ENCODE peak calls at places on chromosomes 1 and 21, in seven cellular contexts. L is stomach, T is ovary, Q is sigmoid colon, B is HepG2, D is esophagus muscularis mucosa, X is A549. A is an unnamed sample.
A peak's percentile ranks its signal among the peaks of the same experiment; 100 is the strongest.

GRCh38 chr1:51093566-51093965 is 8.5 kb upstream of the C1orf185 start:
- DNase-seq in Q (no peak), L (no peak), B (no peak), T (no peak), X (no peak), D (no peak), A (no peak)

GRCh38 chr1:71908313-71908712 is 374.0 kb downstream of the NEGR1 start:
- DNase-seq in B (no peak), X (no peak), Q (no peak), L (no peak), T (no peak), D (no peak), A (no peak)

GRCh38 chr1:197343663-197344273 is 75.7 kb downstream of the CRB1 start:
- DNase-seq in T (peak; percentile 37), L (no peak), B (no peak), Q (no peak), D (no peak), X (no peak), A (no peak)

GRCh38 chr1:225754940-225755635 is 22.5 kb upstream of the SRP9 start:
- DNase-seq in L (peak; percentile 60), B (peak; percentile 93), D (no peak), Q (no peak), X (no peak), T (peak; percentile 38), A (no peak)

GRCh38 chr1:89633103-89633744 is at the start of gene LRRC8C:
- DNase-seq in Q (peak; percentile 71), B (no peak), T (peak; percentile 74), L (peak; percentile 49), X (peak; percentile 30), D (no peak), A (no peak)

GRCh38 chr21:8992731-8993174 is 1528.6 kb upstream of the TPTE start:
- DNase-seq in B (peak; percentile 95), Q (peak; percentile 65), L (no peak), D (peak; percentile 96), T (no peak), X (no peak), A (no peak)

GRCh38 chr1:7650801-7651200 is 120.3 kb upstream of the VAMP3 start:
- DNase-seq in D (no peak), T (no peak), B (peak; percentile 14), L (peak; percentile 57), X (no peak), Q (no peak), A (no peak)

GRCh38 chr1:21961337-21961736 is 15.5 kb upstream of the CELA3B start:
- DNase-seq in B (no peak), T (no peak), X (no peak), Q (peak; percentile 62), L (no peak), D (no peak), A (no peak)

GRCh38 chr1:997728-998050 is 2.2 kb downstream of the HES4 start:
- DNase-seq in B (no peak), T (no peak), D (no peak), L (no peak), X (no peak), Q (peak; percentile 66), A (no peak)

GRCh38 chr1:32990887-32991286 is 26.3 kb upstream of the RNF19B start:
- DNase-seq in D (no peak), X (no peak), B (no peak), Q (peak; percentile 20), T (no peak), L (no peak), A (no peak)

GRCh38 chr1:221497051-221497450 is 244.8 kb downstream of the DUSP10 start:
- DNase-seq in D (no peak), T (no peak), B (no peak), L (no peak), X (no peak), Q (no peak), A (no peak)

GRCh38 chr21:34022557-34023335 is 50.6 kb upstream of the MRPS6 start:
- DNase-seq in X (no peak), D (no peak), T (no peak), L (no peak), Q (peak; percentile 68), B (no peak), A (no peak)

GRCh38 chr1:113615425-113615824 is 143.9 kb downstream of the PHTF1 start:
- DNase-seq in L (no peak), X (no peak), D (no peak), T (no peak), B (no peak), Q (no peak), A (no peak)

GRCh38 chr1:53331446-53332187 is 3.7 kb upstream of the LRP8 start:
- DNase-seq in Q (peak; percentile 45), D (no peak), B (no peak), L (peak; percentile 10), T (peak; percentile 5), X (no peak), A (no peak)

GRCh38 chr1:41950820-41951219 is 32.1 kb upstream of the HIVEP3 start:
- DNase-seq in Q (no peak), L (no peak), D (no peak), T (no peak), X (no peak), B (no peak), A (no peak)

GRCh38 chr1:188027613-188028012 is 1198.9 kb downstream of the PLA2G4A start:
- DNase-seq in X (peak; percentile 25), T (no peak), D (no peak), B (no peak), L (no peak), Q (no peak), A (no peak)

GRCh38 chr21:41966341-41966833 is 12.6 kb upstream of the C2CD2 start:
- DNase-seq in Q (no peak), X (no peak), L (no peak), T (no peak), D (peak; percentile 60), B (no peak), A (peak; percentile 13)

GRCh38 chr1:229758101-229759036 is 132.3 kb downstream of the URB2 start:
- DNase-seq in B (no peak), T (no peak), Q (no peak), L (no peak), X (no peak), D (peak; percentile 62), A (no peak)

GRCh38 chr1:165354739-165355138 is 1.8 kb downstream of the LMX1A start:
- DNase-seq in T (no peak), B (no peak), L (no peak), D (peak; percentile 78), Q (no peak), X (no peak), A (no peak)

GRCh38 chr1:243729956-243730355 is 120.1 kb downstream of the AKT3 start:
- DNase-seq in B (no peak), L (no peak), Q (no peak), X (no peak), D (no peak), T (no peak), A (no peak)

GRCh38 chr1:243728192-243728570 is 121.9 kb downstream of the AKT3 start:
- DNase-seq in B (no peak), D (no peak), Q (no peak), X (no peak), T (no peak), L (no peak), A (no peak)

GRCh38 chr1:243726792-243727502 is 123.1 kb downstream of the AKT3 start:
- DNase-seq in D (no peak), T (no peak), X (no peak), Q (no peak), B (no peak), L (no peak), A (no peak)

GRCh38 chr1:243725846-243726245 is 124.2 kb downstream of the AKT3 start:
- DNase-seq in L (no peak), B (no peak), X (no peak), T (no peak), D (no peak), Q (no peak), A (no peak)

GRCh38 chr1:243727503-243728191 is 122.4 kb downstream of the AKT3 start:
- DNase-seq in T (no peak), L (no peak), Q (no peak), B (no peak), X (no peak), D (no peak), A (no peak)
- TF ChIP-seq EP300 in T (no peak), L (no peak), Q (no peak), B (no peak), X (no peak), D (no peak), A (peak; percentile 16)

GRCh38 chr21:14755086-14755485 is 209.0 kb upstream of the SAMSN1 start:
- DNase-seq in T (no peak), D (no peak), B (no peak), Q (no peak), L (no peak), X (no peak), A (no peak)
- TF ChIP-seq POLR2A in T (no peak), D (no peak), B (no peak), Q (no peak), L (no peak), X (no peak), A (no peak)

DNA sequence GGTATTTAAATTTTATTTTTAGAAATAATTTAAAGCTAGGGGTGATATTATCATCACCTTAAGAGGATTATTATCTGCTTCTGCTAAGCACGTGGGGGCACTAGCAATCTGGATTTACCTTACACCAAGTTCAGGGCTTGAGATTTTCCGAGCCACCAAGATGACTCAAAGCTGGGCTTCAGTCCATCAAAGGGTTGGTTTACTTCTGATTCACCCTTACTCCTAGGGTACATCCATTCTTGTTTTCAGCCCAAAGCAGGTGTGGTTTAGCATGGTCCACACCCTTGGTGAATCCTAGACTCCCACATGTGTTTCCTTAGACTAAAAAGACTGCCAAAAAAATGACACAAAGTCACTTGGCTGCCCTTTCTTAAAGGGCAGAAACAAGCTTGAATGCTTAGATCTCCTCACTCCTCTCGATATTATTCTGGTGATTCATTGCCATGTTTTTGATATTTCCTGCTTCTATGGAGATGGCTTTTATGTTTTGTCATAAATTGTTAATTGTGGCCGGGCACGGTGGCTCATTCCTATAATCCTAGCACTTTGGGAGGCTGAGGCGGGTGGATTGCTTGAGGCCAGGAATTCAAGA is 9.8 kb upstream of the PRSS38 start:
- DNase-seq in Q (no peak), T (no peak), D (no peak), X (peak; percentile 42), L (no peak), B (no peak), A (no peak)
- TF ChIP-seq CTCF in Q (no peak), T (no peak), D (no peak), X (peak; percentile 19), L (no peak), B (no peak), A (no peak)

DNA sequence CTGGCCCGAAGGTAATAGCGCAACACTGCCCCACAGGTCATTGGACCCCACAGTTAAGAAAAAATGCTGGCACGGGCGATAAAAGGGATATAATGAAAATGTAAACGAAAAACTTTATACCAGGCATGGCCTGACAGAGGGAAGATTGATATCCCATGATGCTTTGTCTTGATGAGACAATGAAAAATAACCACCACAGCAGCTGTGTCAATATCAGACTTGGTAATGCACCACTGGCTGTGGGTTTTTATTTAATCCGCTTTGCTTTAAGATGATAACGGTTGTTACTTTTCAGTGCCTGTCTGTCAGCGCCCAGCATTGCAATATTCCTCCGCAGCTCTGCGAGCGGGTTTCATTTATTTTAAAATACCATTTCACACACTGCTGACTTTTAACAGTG is 150.5 kb downstream of the NUF2 start:
- DNase-seq in X (no peak), T (no peak), L (no peak), Q (no peak), D (no peak), B (no peak), A (no peak)
- TF ChIP-seq EP300 in X (no peak), T (no peak), L (no peak), Q (no peak), D (no peak), B (no peak), A (no peak)

A was measured in tibial nerve.